ENCODE peak calls at places on chromosomes 5 and 9, in eight cellular contexts. F is HEK293T; V is coronary artery; I is neural crest cell; B is GM12865; P is NCI-H1417; Q is activated CD4-positive, CD25-positive, alpha-beta regulatory T cell; W is GM12891. O is an unnamed sample.

GRCh38 chr9:107488400-107489143 is 997 bp downstream of the KLF4 start:
- DNase-seq in F (peak), V (peak), I (peak), B (peak), P (peak), Q (no peak), W (no peak), O (no peak)

GRCh38 chr5:39302507-39302906 is 61.8 kb downstream of the C9 start:
- DNase-seq in F (no peak), V (no peak), I (no peak), B (peak), P (no peak), Q (no peak), W (no peak), O (no peak)

GRCh38 chr5:131228646-131229045 is 35.2 kb upstream of the CDC42SE2 start:
- DNase-seq in F (no peak), V (no peak), I (no peak), B (no peak), P (no peak), Q (no peak), W (no peak), O (no peak)

GRCh38 chr9:114240216-114240615 is 82.7 kb upstream of the ORM1 start:
- DNase-seq in F (no peak), V (no peak), I (no peak), B (no peak), P (no peak), Q (no peak), W (no peak), O (no peak)

GRCh38 chr9:33787839-33788238 is 7.5 kb upstream of the PRSS3 start:
- DNase-seq in F (no peak), V (no peak), I (no peak), B (no peak), P (no peak), Q (no peak), W (no peak), O (no peak)

GRCh38 chr5:68459500-68460139 is 244.1 kb downstream of the PIK3R1 start:
- DNase-seq in F (no peak), V (no peak), I (no peak), B (no peak), P (no peak), Q (no peak), W (no peak), O (no peak)

GRCh38 chr5:110289213-110289810 is 437.2 kb downstream of the TMEM232 start:
- DNase-seq in F (no peak), V (no peak), I (no peak), B (no peak), P (no peak), Q (no peak), W (no peak), O (no peak)

GRCh38 chr5:32843532-32843895 is 132.4 kb downstream of the NPR3 start:
- DNase-seq in F (no peak), V (no peak), I (no peak), B (no peak), P (no peak), Q (no peak), W (no peak), O (no peak)

GRCh38 chr9:5230554-5230953 is 665 bp upstream of the INSL4 start:
- DNase-seq in F (no peak), V (no peak), I (no peak), B (no peak), P (no peak), Q (no peak), W (no peak), O (no peak)

GRCh38 chr9:100652850-100653249 is 75.0 kb downstream of the CAVIN4 start:
- DNase-seq in F (no peak), V (no peak), I (no peak), B (no peak), P (no peak), Q (no peak), W (no peak), O (no peak)

GRCh38 chr9:82247318-82247717 is 258.7 kb downstream of the SPATA31D1 start:
- DNase-seq in F (no peak), V (no peak), I (no peak), B (no peak), P (no peak), Q (no peak), W (no peak), O (no peak)

GRCh38 chr5:64899838-64900237 is 131.1 kb downstream of the CWC27 start:
- DNase-seq in F (no peak), V (no peak), I (no peak), B (no peak), P (no peak), Q (no peak), W (no peak), O (no peak)

GRCh38 chr9:126055386-126055785 is 271.2 kb upstream of the MVB12B start:
- DNase-seq in F (no peak), V (no peak), I (no peak), B (no peak), P (no peak), Q (no peak), W (no peak), O (no peak)

GRCh38 chr9:94156549-94157407 is 72.5 kb downstream of the PTPDC1 start:
- DNase-seq in F (peak), V (no peak), I (no peak), B (no peak), P (peak), Q (no peak), W (no peak), O (no peak)

GRCh38 chr9:135379540-135380267 is 99.9 kb upstream of the PPP1R26 start:
- DNase-seq in F (no peak), V (no peak), I (no peak), B (peak), P (no peak), Q (no peak), W (no peak), O (no peak)

GRCh38 chr5:37786855-37787254 is 53.0 kb downstream of the GDNF start:
- DNase-seq in F (no peak), V (no peak), I (no peak), B (no peak), P (no peak), Q (no peak), W (no peak), O (no peak)

GRCh38 chr5:65837139-65837538 is 89.2 kb upstream of the ERBIN start:
- DNase-seq in F (no peak), V (no peak), I (no peak), B (no peak), P (no peak), Q (no peak), W (no peak), O (no peak)

GRCh38 chr5:137361275-137361674 is 137.9 kb downstream of the SPOCK1 start:
- DNase-seq in F (no peak), V (no peak), I (no peak), B (no peak), P (no peak), Q (no peak), W (no peak), O (no peak)

GRCh38 chr5:56279979-56280378 is 46.8 kb upstream of the ANKRD55 start:
- DNase-seq in F (no peak), V (no peak), I (no peak), B (no peak), P (no peak), Q (no peak), W (no peak), O (no peak)

GRCh38 chr9:14030350-14030823 is 283.6 kb downstream of the NFIB start:
- DNase-seq in F (peak), V (no peak), I (no peak), B (no peak), P (no peak), Q (no peak), W (no peak), O (no peak)

GRCh38 chr9:74035786-74036185 is 461.3 kb upstream of the RORB start:
- DNase-seq in F (no peak), V (no peak), I (no peak), B (no peak), P (no peak), Q (no peak), W (no peak), O (no peak)

GRCh38 chr5:10660135-10660534 is 96.3 kb downstream of the ANKRD33B start:
- DNase-seq in F (no peak), V (no peak), I (no peak), B (no peak), P (no peak), Q (no peak), W (no peak), O (no peak)

GRCh38 chr9:16598316-16598715 is 272.2 kb downstream of the BNC2 start:
- DNase-seq in F (no peak), V (no peak), I (no peak), B (no peak), P (no peak), Q (no peak), W (no peak), O (no peak)

GRCh38 chr5:150227606-150228273 is 37.9 kb downstream of the SLC6A7 start:
- DNase-seq in F (no peak), V (no peak), I (no peak), B (no peak), P (no peak), Q (no peak), W (no peak), O (no peak)

GRCh38 chr5:112833971-112834370 is 27.1 kb upstream of the SRP19 start:
- DNase-seq in F (no peak), V (no peak), I (no peak), B (no peak), P (no peak), Q (no peak), W (no peak), O (no peak)

GRCh38 chr5:3252235-3252634 is 343.4 kb upstream of the IRX1 start:
- DNase-seq in F (no peak), V (no peak), I (no peak), B (no peak), P (no peak), Q (no peak), W (no peak), O (no peak)

O was measured in activated gamma-delta T cell treated with anti-CD3 and anti-CD28 coated beads, Interleukin-2, amount 50 U/mL, for 16 hours.